ENCODE peak calls at places on chromosomes 6 and 20, in four cellular contexts. I is heart right ventricle, J is body of pancreas, G is HepG2. T is an unnamed sample. For H3K4me1, the result is how much of the 10 kb centered on the place peaks cover.

GRCh38 chr20:46872315-46873211 is 22.1 kb upstream of the EYA2 start:
- ATAC-seq in I (no peak), J (no peak), G (no peak), T (no peak)

GRCh38 chr20:10915815-10916214 is 242.0 kb upstream of the JAG1 start:
- ATAC-seq in I (no peak), J (no peak), G (no peak), T (no peak)

GRCh38 chr20:33993800-33994623 is at the start of gene RALY:
- ATAC-seq in I (peak), J (peak), G (peak), T (peak)

GRCh38 chr6:18330548-18331066 is 56.5 kb upstream of the RNF144B start:
- ATAC-seq in I (peak), J (no peak), G (no peak), T (peak)

GRCh38 chr20:36974660-36975059 is 23.2 kb upstream of the SAMHD1 start:
- ATAC-seq in I (no peak), J (no peak), G (no peak), T (no peak)

GRCh38 chr20:35062478-35062877 is 30.1 kb downstream of the TRPC4AP start:
- ATAC-seq in I (no peak), J (no peak), G (no peak), T (no peak)

GRCh38 chr6:161903584-161904232 is 629.8 kb upstream of the AGPAT4 start:
- ATAC-seq in I (no peak), J (no peak), G (no peak), T (no peak)

GRCh38 chr6:89122625-89123024 is 4.8 kb upstream of the SRSF12 start:
- ATAC-seq in I (no peak), J (no peak), G (peak), T (peak)

GRCh38 chr6:41071501-41071922 is 644 bp downstream of the OARD1 start:
- ATAC-seq in I (no peak), J (no peak), G (no peak), T (no peak)

GRCh38 chr20:30502670-30503069 is 754.8 kb upstream of the DEFB115 start:
- ATAC-seq in I (no peak), J (no peak), G (no peak), T (no peak)

GRCh38 chr6:50837589-50838445 is 19.1 kb downstream of the TFAP2B start:
- ATAC-seq in I (no peak), J (no peak), G (peak), T (no peak)

GRCh38 chr6:156778615-156779205 is 1.5 kb downstream of the ARID1B start:
- ATAC-seq in I (peak), J (peak), G (peak), T (peak)

GRCh38 chr6:137933696-137934095 is 66.6 kb downstream of the TNFAIP3 start:
- ATAC-seq in I (peak), J (peak), G (no peak), T (peak)

GRCh38 chr6:46293641-46294316 is 123.0 kb upstream of the ENPP5 start:
- ATAC-seq in I (no peak), J (no peak), G (no peak), T (no peak)

GRCh38 chr6:11363881-11364576 is 131.6 kb upstream of the NEDD9 start:
- ATAC-seq in I (no peak), J (no peak), G (no peak), T (no peak)

GRCh38 chr6:111975501-111975900 is 78.4 kb upstream of the CCN6 start:
- ATAC-seq in I (no peak), J (no peak), G (no peak), T (no peak)

GRCh38 chr6:148329568-148330299 is 12.9 kb upstream of the SASH1 start:
- ATAC-seq in I (peak), J (no peak), G (no peak), T (peak)

GRCh38 chr20:63016514-63017075 is 9.8 kb upstream of the BHLHE23 start:
- ATAC-seq in I (no peak), J (no peak), G (peak), T (no peak)

GRCh38 chr6:122429328-122429727 is 29.9 kb downstream of the HSF2 start:
- ATAC-seq in I (no peak), J (no peak), G (no peak), T (no peak)

GRCh38 chr6:56891754-56892153 is 63.2 kb upstream of the BEND6 start:
- ATAC-seq in I (no peak), J (no peak), G (peak), T (no peak)

GRCh38 chr6:67558985-67559384 is 1076.1 kb upstream of the ADGRB3 start:
- ATAC-seq in I (no peak), J (no peak), G (no peak), T (no peak)

GRCh38 chr6:157779705-157780604 is 43.1 kb upstream of the SNX9 start:
- ATAC-seq in I (no peak), J (no peak), G (peak), T (no peak)

GRCh38 chr6:90406957-90407356 is 110.3 kb upstream of the BACH2 start:
- ATAC-seq in I (no peak), J (no peak), G (no peak), T (no peak)

GRCh38 chr6:130026859-130027258 is 8.5 kb downstream of the L3MBTL3 start:
- ATAC-seq in I (no peak), J (no peak), G (no peak), T (no peak)

GRCh38 chr6:2850480-2851150 is 9.0 kb upstream of the SERPINB1 start:
- ATAC-seq in I (no peak), J (peak), G (no peak), T (no peak)

GRCh38 chr20:40481337-40481736 is 207.7 kb downstream of the MAFB start:
- ATAC-seq in I (no peak), J (no peak), G (no peak), T (no peak)

GRCh38 chr6:109059591-109060021 is 35.0 kb downstream of the SESN1 start:
- ATAC-seq in I (peak), J (peak), G (no peak), T (peak)

GRCh38 chr6:109060585-109060984 is 34.1 kb downstream of the SESN1 start:
- ATAC-seq in I (no peak), J (no peak), G (no peak), T (no peak)

GRCh38 chr6:109059148-109059547 is 35.5 kb downstream of the SESN1 start:
- ATAC-seq in I (no peak), J (peak), G (no peak), T (peak)

GRCh38 chr6:109056661-109057060 is 38.0 kb downstream of the SESN1 start:
- ATAC-seq in I (no peak), J (no peak), G (no peak), T (no peak)

GRCh38 chr6:109058620-109059019 is 36.0 kb downstream of the SESN1 start:
- ATAC-seq in I (no peak), J (no peak), G (no peak), T (no peak)
- H3K4me1 ChIP-seq in I (half or more), J (under half), G (under half), T (half or more)

GRCh38 chr6:113010181-113010580 is 663.1 kb downstream of the RFPL4B start:
- ATAC-seq in I (no peak), J (no peak), G (no peak), T (no peak)
- H3K4me1 ChIP-seq in I (under half), J (under half), G (under half), T (under half)

GRCh38 chr20:44489223-44489622 is 13.5 kb downstream of the TTPAL start:
- ATAC-seq in I (no peak), J (no peak), G (no peak), T (no peak)

GRCh38 chr20:44485830-44486198 is 10.1 kb downstream of the TTPAL start:
- ATAC-seq in I (no peak), J (no peak), G (no peak), T (no peak)

GRCh38 chr20:44488551-44488950 is 12.9 kb downstream of the TTPAL start:
- ATAC-seq in I (no peak), J (no peak), G (no peak), T (no peak)

GRCh38 chr20:44491635-44492395 is 16.1 kb downstream of the TTPAL start:
- ATAC-seq in I (peak), J (no peak), G (no peak), T (peak)

DNA sequence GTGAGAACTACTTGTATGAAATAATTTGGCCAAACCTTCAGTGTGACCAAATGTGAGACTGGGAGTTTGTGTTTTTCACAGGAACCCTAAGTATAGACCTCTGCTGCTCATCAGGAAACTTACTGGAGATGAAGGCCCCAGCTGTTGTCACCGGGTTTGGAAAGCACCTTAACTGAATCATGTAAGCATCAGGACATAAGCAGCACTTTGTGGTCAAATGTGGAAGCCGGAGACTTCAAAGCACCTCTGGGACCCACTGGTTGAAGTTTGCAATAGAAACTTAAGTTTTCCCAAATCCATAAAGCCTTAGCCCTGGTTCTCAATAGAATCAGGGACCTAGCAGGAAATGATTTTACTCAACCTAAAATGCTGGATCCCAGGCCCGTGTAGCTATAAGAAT is 14.3 kb downstream of the TTPAL start:
- ATAC-seq in I (no peak), J (no peak), G (no peak), T (no peak)
- H3K4me1 ChIP-seq in I (under half), J (under half), G (under half), T (under half)

GRCh38 chr6:136613477-136613876 is 63.3 kb upstream of the MAP7 start:
- ATAC-seq in I (no peak), J (no peak), G (no peak), T (no peak)
- H3K4me1 ChIP-seq in I (under half), J (under half), G (under half), T (under half)

DNA sequence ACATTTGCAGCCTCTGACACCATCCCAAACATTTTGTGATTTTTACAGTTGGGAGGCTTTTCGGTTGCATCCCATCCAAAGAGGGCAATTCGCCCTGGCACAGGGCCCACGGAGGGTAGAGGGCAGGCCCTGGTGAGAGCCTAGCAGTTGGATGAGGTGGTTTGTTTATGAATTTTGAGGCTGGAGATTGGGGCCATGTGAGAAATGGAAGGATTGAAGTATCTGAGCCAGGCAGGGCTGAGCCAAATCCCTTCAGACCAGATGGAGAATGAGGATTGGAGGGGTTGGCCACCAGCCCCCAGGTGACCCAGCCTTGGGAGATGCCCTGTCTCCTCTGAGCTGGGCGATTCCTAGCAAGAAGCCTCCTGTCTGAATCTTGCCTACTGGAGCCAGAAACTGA is 52.6 kb upstream of the CCDC167 start:
- ATAC-seq in I (no peak), J (no peak), G (no peak), T (no peak)
- H3K4me1 ChIP-seq in I (under half), J (under half), G (under half), T (under half)

DNA sequence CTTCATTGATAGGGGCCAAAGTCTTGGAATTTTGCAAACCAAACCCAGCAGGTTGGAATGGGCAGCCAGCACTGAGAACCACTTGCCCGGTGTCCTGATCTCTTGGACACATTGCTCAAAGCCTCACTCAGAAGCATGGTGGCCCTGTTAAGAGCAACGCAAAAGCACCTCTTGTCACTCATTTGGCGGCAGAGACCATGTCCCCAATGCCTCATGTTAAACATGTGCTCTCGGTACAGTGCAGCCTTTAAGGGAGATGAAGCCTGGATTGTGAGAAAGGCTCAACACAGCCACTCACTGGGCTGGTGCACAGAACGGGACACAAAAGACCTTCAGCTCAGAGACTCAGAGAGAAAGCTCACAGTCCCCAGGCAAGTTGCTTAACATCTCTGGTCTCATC is 298.4 kb upstream of the PRDM1 start:
- ATAC-seq in I (no peak), J (no peak), G (no peak), T (no peak)
- H3K4me1 ChIP-seq in I (under half), J (under half), G (under half), T (under half)

GRCh38 chr6:105757512-105758200 is 328.5 kb upstream of the PRDM1 start:
- ATAC-seq in I (no peak), J (no peak), G (no peak), T (no peak)

GRCh38 chr6:105759015-105759414 is 327.1 kb upstream of the PRDM1 start:
- ATAC-seq in I (no peak), J (no peak), G (no peak), T (no peak)

GRCh38 chr6:105760746-105761145 is 325.4 kb upstream of the PRDM1 start:
- ATAC-seq in I (no peak), J (no peak), G (no peak), T (no peak)

GRCh38 chr6:105763866-105764265 is 322.3 kb upstream of the PRDM1 start:
- ATAC-seq in I (no peak), J (no peak), G (no peak), T (no peak)

DNA sequence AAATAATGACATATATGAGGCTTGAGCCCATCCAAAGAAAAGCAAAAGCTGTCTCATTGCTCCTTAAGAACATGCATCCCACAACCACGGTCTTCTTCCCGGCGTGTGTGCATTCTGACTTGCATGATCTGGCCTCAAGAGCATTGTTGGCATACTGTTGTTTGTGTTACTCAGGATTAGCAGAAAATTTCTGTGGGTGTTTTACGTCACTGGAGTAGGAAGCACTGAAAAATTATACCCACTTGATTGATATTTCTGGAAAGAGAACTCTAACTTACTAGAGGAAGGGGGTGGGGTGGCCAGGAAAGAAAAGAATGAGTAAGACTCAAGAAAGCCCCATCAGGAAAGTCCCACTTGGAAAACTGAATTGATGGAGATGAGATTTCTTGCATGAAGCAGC is 326.2 kb upstream of the PRDM1 start:
- ATAC-seq in I (no peak), J (no peak), G (no peak), T (no peak)
- H3K4me1 ChIP-seq in I (under half), J (under half), G (under half), T (under half)

T was measured in gastroesophageal sphincter.